ENCODE peak calls at places on chromosomes 16 and 17, in five cellular contexts. I is ovary, N is sigmoid colon, B is tibial nerve, A is H1. O is an unnamed sample.

GRCh38 chr17:28705728-28706334 is 5.9 kb downstream of the PROCA1 start:
- DNase-seq in I (no peak), N (no peak), B (no peak), A (no peak), O (no peak)

GRCh38 chr16:66324785-66325184 is 41.7 kb upstream of the CDH5 start:
- DNase-seq in I (no peak), N (no peak), B (no peak), A (peak), O (peak)

GRCh38 chr17:2102931-2103398 is 48.1 kb downstream of the HIC1 start:
- DNase-seq in I (no peak), N (peak), B (no peak), A (no peak), O (no peak)

GRCh38 chr17:45742251-45742650 is 41.9 kb upstream of the CRHR1 start:
- DNase-seq in I (no peak), N (no peak), B (no peak), A (no peak), O (no peak)

GRCh38 chr16:69105501-69106361 is at the start of gene HAS3:
- DNase-seq in I (no peak), N (no peak), B (no peak), A (peak), O (peak)

GRCh38 chr17:4510615-4510941 is 11.9 kb downstream of the SPNS2 start:
- DNase-seq in I (no peak), N (peak), B (no peak), A (no peak), O (no peak)

GRCh38 chr17:77281024-77281903 is 140.5 kb downstream of the SEC14L1 start:
- DNase-seq in I (peak), N (peak), B (no peak), A (peak), O (peak)

GRCh38 chr17:73163043-73163442 is 1.8 kb upstream of the SSTR2 start:
- DNase-seq in I (no peak), N (no peak), B (no peak), A (no peak), O (peak)

GRCh38 chr16:29116980-29117379 is 132.1 kb downstream of the LAT start:
- DNase-seq in I (no peak), N (no peak), B (no peak), A (no peak), O (peak)

GRCh38 chr17:61495161-61495857 is 43.1 kb downstream of the TBX4 start:
- DNase-seq in I (no peak), N (no peak), B (no peak), A (no peak), O (no peak)

GRCh38 chr16:75271441-75272096 is 20.1 kb upstream of the BCAR1 start:
- DNase-seq in I (no peak), N (no peak), B (no peak), A (no peak), O (no peak)

GRCh38 chr16:85413713-85414663 is 199.1 kb upstream of the GSE1 start:
- DNase-seq in I (peak), N (no peak), B (no peak), A (peak), O (no peak)

GRCh38 chr16:69323428-69323827 is 7.0 kb downstream of the PDF start:
- DNase-seq in I (no peak), N (no peak), B (no peak), A (no peak), O (peak)

GRCh38 chr17:44323359-44324091 is 1.1 kb downstream of the SLC25A39 start:
- DNase-seq in I (no peak), N (no peak), B (no peak), A (no peak), O (no peak)

GRCh38 chr16:49281843-49282642 is 405 bp upstream of the CBLN1 start:
- DNase-seq in I (no peak), N (peak), B (peak), A (peak), O (peak)

GRCh38 chr16:30953511-30954124 is 3.9 kb upstream of the SETD1A start:
- DNase-seq in I (peak), N (peak), B (peak), A (peak), O (peak)

GRCh38 chr17:77738666-77739531 is 219.6 kb upstream of the TNRC6C start:
- DNase-seq in I (no peak), N (peak), B (peak), A (peak), O (peak)

GRCh38 chr17:77634710-77635109 is 323.8 kb upstream of the TNRC6C start:
- DNase-seq in I (no peak), N (no peak), B (no peak), A (no peak), O (no peak)

GRCh38 chr17:17782425-17783120 is 54.2 kb downstream of the SREBF1 start:
- DNase-seq in I (no peak), N (no peak), B (no peak), A (peak), O (peak)

GRCh38 chr17:17781591-17782424 is 55.0 kb downstream of the SREBF1 start:
- DNase-seq in I (peak), N (peak), B (peak), A (peak), O (peak)

GRCh38 chr17:17779015-17779611 is 57.7 kb downstream of the SREBF1 start:
- DNase-seq in I (peak), N (no peak), B (no peak), A (no peak), O (no peak)

GRCh38 chr17:17783121-17783824 is 53.5 kb downstream of the SREBF1 start:
- DNase-seq in I (peak), N (no peak), B (no peak), A (peak), O (peak)

GRCh38 chr17:17780941-17781590 is 55.7 kb downstream of the SREBF1 start:
- DNase-seq in I (peak), N (peak), B (no peak), A (peak), O (no peak)
- TF ChIP-seq EP300 in I (no peak), N (no peak), B (no peak), A (no peak), O (no peak)

DNA sequence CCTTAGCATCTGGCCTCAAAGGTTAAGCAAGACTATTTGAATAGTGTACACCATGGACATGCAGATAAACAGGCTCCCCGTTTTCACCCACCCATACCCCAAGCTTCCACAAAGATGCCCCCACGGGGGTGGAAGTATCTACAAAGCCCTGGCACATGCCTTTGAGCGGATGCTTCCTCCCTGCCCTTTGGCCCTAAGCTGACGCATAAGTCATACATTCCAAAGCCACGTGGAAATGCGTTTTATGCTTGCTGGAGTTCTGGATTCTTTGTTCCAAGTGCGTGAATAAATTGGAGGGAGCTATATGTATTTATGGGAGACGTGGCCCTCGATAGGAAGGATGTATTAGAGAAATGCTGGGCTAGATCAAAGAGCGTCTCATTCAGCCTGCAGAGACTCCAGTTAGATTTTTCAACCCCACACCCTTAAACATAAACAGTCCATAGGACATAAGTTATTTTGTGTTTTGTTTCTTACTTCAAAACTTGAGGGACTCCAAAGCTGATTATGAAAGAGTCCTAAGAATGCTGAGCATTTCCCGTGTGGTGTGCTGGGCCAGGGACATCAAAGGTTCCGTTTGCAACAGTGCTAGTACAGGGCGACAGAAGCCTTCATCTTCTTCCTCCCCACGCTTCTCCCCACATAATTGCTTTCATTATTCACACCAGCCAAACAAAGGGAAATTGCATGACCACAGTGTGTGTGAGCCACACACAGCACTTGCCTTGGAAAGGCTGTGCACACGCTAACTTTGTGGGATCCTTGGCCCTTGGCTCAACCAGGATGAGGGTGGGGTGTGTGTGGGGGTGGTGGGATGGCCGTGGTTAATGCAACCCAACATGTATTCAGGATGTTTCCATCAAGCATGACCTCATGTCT is 73.6 kb downstream of the WIPI1 start:
- DNase-seq in I (peak), N (peak), B (no peak), A (no peak), O (peak)
- TF ChIP-seq EP300 in I (no peak), N (no peak), B (no peak), A (no peak), O (peak)

GRCh38 chr16:2037115-2037514 is 10.4 kb downstream of the NHERF2 start:
- DNase-seq in I (no peak), N (no peak), B (no peak), A (no peak), O (no peak)

GRCh38 chr16:2039286-2040030 is 8.2 kb downstream of the NTHL1 start:
- DNase-seq in I (peak), N (peak), B (peak), A (no peak), O (peak)

GRCh38 chr16:2038359-2039285 is 9.0 kb downstream of the NTHL1 start:
- DNase-seq in I (peak), N (peak), B (no peak), A (no peak), O (peak)

GRCh38 chr16:2036200-2036966 is 9.7 kb downstream of the NHERF2 start:
- DNase-seq in I (no peak), N (peak), B (no peak), A (no peak), O (no peak)

GRCh38 chr16:2037631-2038358 is 9.8 kb downstream of the NTHL1 start:
- DNase-seq in I (no peak), N (no peak), B (no peak), A (no peak), O (no peak)
- TF ChIP-seq EP300 in I (no peak), N (no peak), B (no peak), A (no peak), O (no peak)

DNA sequence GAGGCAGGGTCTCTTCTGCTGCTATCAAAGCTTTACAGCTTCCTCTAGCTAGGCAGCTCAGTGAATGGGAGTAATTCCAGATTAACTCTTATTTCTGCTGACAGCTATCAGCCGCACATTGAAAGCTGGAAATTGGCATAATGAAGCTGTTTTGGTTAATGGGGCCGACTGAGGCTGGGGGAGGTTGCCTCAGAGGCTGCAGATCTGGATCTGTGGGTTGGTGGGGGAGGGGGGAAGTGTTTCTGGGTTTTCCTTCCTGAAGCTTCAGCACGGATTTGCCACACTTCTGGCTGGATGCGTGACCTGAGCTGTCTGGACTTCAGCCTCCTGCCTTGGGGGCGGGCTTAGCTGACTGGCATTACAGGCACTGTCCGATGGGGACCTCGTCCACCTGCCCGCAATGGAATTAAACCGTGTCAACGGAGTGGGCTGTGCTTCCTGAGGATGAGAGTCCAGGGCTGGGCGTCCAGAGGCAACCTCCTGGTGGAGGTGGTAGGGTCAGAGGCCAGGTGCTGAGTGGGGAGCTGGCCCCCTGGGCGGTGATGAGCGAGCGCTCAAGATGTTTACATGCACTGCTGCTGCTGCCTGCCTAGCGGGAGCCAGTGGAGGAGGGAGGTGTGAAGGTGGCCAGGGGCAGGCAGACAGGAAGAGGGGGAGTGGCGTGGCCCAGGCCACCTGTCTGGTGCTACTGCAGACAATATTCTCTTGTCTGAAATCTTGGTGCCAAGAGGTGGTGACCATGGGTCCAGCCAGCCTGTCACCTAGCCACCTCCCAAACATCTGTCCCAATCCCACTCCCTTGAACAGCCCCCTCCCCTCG is 6.7 kb upstream of the ABCC3 start:
- DNase-seq in I (no peak), N (no peak), B (no peak), A (no peak), O (no peak)
- TF ChIP-seq EP300 in I (no peak), N (no peak), B (no peak), A (no peak), O (no peak)

DNA sequence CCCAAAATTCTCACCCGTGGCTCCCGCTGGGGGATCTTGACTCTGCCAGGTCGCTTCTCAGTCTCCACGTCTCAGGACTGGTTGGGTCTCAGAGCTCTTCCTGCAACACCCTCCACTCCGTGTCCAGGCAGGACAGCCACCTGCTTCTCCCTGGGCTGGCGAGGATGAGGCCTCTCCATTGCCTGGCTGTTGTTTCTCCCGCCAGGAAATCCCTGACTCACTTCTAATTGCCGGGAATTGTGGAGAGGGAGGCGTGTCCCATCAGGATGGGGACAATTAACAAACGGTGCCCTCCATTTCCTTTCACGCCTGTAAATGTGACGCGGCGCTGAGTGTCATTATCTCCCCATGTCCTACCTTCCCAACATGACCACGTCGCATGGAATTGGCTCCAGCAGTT is 204.5 kb downstream of the RBFOX3 start:
- DNase-seq in I (no peak), N (no peak), B (no peak), A (no peak), O (no peak)
- TF ChIP-seq EP300 in I (no peak), N (no peak), B (no peak), A (no peak), O (no peak)

O was measured in upper lobe of left lung.